ENCODE peak calls at places on chromosomes 5 and 9, in five cellular contexts. W is AG10803, H is HT-29, J is pons, R is hepatic stellate cell. S is an unnamed sample.

GRCh38 chr5:112757468-112758208 is 20.0 kb downstream of the APC start:
- DNase-seq in W (peak), H (peak), J (peak), R (peak), S (peak)

GRCh38 chr9:113645224-113645971 is 181.9 kb downstream of the RGS3 start:
- DNase-seq in W (no peak), H (no peak), J (no peak), R (no peak), S (no peak)

GRCh38 chr9:121720311-121720991 is 69.0 kb downstream of the DAB2IP start:
- DNase-seq in W (no peak), H (peak), J (no peak), R (no peak), S (no peak)

GRCh38 chr5:88262116-88262515 is 6.5 kb downstream of the TMEM161B start:
- DNase-seq in W (peak), H (no peak), J (no peak), R (no peak), S (no peak)

GRCh38 chr5:33472805-33473409 is 32.1 kb downstream of the TARS1 start:
- DNase-seq in W (no peak), H (no peak), J (no peak), R (no peak), S (no peak)

GRCh38 chr9:738209-738915 is 103.1 kb upstream of the DMRT1 start:
- DNase-seq in W (peak), H (peak), J (no peak), R (peak), S (no peak)

GRCh38 chr9:131100445-131100844 is 4.1 kb downstream of the AIF1L start:
- DNase-seq in W (no peak), H (no peak), J (no peak), R (no peak), S (no peak)

GRCh38 chr5:88897748-88898147 is 14.8 kb upstream of the MEF2C start:
- DNase-seq in W (no peak), H (no peak), J (no peak), R (no peak), S (no peak)

GRCh38 chr5:9610969-9611368 is 19.2 kb downstream of the TAS2R1 start:
- DNase-seq in W (no peak), H (no peak), J (no peak), R (no peak), S (no peak)

GRCh38 chr5:141934099-141934844 is 10.6 kb downstream of the DELE1 start:
- DNase-seq in W (no peak), H (peak), J (no peak), R (no peak), S (no peak)

GRCh38 chr5:151800527-151800926 is 28.8 kb downstream of the G3BP1 start:
- DNase-seq in W (no peak), H (no peak), J (no peak), R (no peak), S (no peak)

GRCh38 chr9:124570942-124571666 is 63.9 kb upstream of the NR5A1 start:
- DNase-seq in W (no peak), H (no peak), J (no peak), R (no peak), S (no peak)

GRCh38 chr5:125891326-125891725 is 531.9 kb upstream of the GRAMD2B start:
- DNase-seq in W (no peak), H (no peak), J (no peak), R (no peak), S (peak)

GRCh38 chr5:167671176-167671575 is 620.3 kb upstream of the WWC1 start:
- DNase-seq in W (peak), H (no peak), J (no peak), R (no peak), S (no peak)

GRCh38 chr9:104608336-104608735 is 2.9 kb upstream of the OR13C2 start:
- DNase-seq in W (no peak), H (peak), J (peak), R (no peak), S (no peak)

GRCh38 chr5:163106098-163106497 is 331.3 kb upstream of the CCNG1 start:
- DNase-seq in W (no peak), H (no peak), J (no peak), R (no peak), S (no peak)

GRCh38 chr5:947626-948471 is 55.2 kb downstream of the TRIP13 start:
- DNase-seq in W (peak), H (peak), J (no peak), R (no peak), S (no peak)

GRCh38 chr9:137694962-137695875 is 76.4 kb downstream of the EHMT1 start:
- DNase-seq in W (peak), H (peak), J (peak), R (peak), S (no peak)

GRCh38 chr9:117644133-117644532 is 60.1 kb upstream of the TLR4 start:
- DNase-seq in W (no peak), H (no peak), J (no peak), R (no peak), S (no peak)

GRCh38 chr5:31471916-31472315 is 60.0 kb downstream of the DROSHA start:
- DNase-seq in W (peak), H (no peak), J (no peak), R (no peak), S (no peak)

GRCh38 chr9:87395804-87396458 is 101.7 kb upstream of the DAPK1 start:
- DNase-seq in W (no peak), H (peak), J (no peak), R (no peak), S (no peak)

GRCh38 chr9:8012986-8013385 is 213.4 kb upstream of the DMAC1 start:
- DNase-seq in W (no peak), H (no peak), J (no peak), R (no peak), S (no peak)